ENCODE peak calls at places on chromosomes 7 and 10, in four cellular contexts. S is tibial artery, P is thoracic aorta, F is hepatocyte. H is an unnamed sample.

GRCh38 chr7:92729172-92729571 is 107.2 kb downstream of the CDK6 start:
- DNase-seq in S (no peak), F (no peak), P (no peak), H (no peak)

GRCh38 chr7:158345731-158346130 is 241.9 kb downstream of the PTPRN2 start:
- DNase-seq in F (no peak), S (no peak), P (no peak), H (no peak)

GRCh38 chr10:30748152-30748845 is 118.7 kb upstream of the LYZL2 start:
- DNase-seq in P (no peak), S (no peak), F (no peak), H (no peak)

GRCh38 chr10:22652988-22653431 is 61.4 kb downstream of the PIP4K2A start:
- DNase-seq in S (no peak), F (no peak), P (no peak), H (no peak)

GRCh38 chr7:21318916-21319270 is 109.0 kb upstream of the SP4 start:
- DNase-seq in F (no peak), S (no peak), P (no peak), H (no peak)

GRCh38 chr7:29322023-29322712 is 127.6 kb downstream of the CHN2 start:
- DNase-seq in S (no peak), F (no peak), P (no peak), H (no peak)

GRCh38 chr7:20722941-20723340 is 63.7 kb downstream of the SP8 start:
- DNase-seq in F (no peak), S (no peak), P (no peak), H (no peak)

GRCh38 chr7:45574521-45575500 is 643 bp downstream of the ADCY1 start:
- DNase-seq in P (no peak), S (no peak), F (peak; percentile 87), H (no peak)

GRCh38 chr7:6078548-6078947 is 47.4 kb downstream of the ANKRD61 start:
- DNase-seq in S (no peak), P (no peak), F (no peak), H (no peak)

GRCh38 chr10:13707156-13707881 is 120.6 kb downstream of the PRPF18 start:
- DNase-seq in S (peak; percentile 81), F (peak; percentile 77), P (peak; percentile 60), H (no peak)

GRCh38 chr7:22934023-22934422 is 79.9 kb downstream of the HYCC1 start:
- DNase-seq in P (no peak), F (no peak), S (no peak), H (no peak)

GRCh38 chr10:51321300-51321699 is 247.0 kb downstream of the PRKG1 start:
- DNase-seq in S (no peak), P (no peak), F (no peak), H (no peak)

GRCh38 chr7:171364-171904 is 20.9 kb upstream of the FAM20C start:
- DNase-seq in P (no peak), S (no peak), F (no peak), H (no peak)
- TF ChIP-seq CTCF in P (no peak), S (no peak), F (no peak), H (no peak)

GRCh38 chr10:124681091-124681490 is 63.1 kb downstream of the FAM53B start:
- DNase-seq in S (no peak), P (no peak), F (no peak), H (no peak)

GRCh38 chr10:124683816-124684215 is 60.4 kb downstream of the FAM53B start:
- DNase-seq in S (no peak), P (no peak), F (no peak), H (no peak)

GRCh38 chr10:124679401-124679800 is 64.8 kb downstream of the FAM53B start:
- DNase-seq in F (no peak), P (no peak), S (no peak), H (no peak)

GRCh38 chr10:124680675-124681074 is 63.5 kb downstream of the FAM53B start:
- DNase-seq in S (peak; percentile 86), F (no peak), P (no peak), H (no peak)

GRCh38 chr10:124681626-124682552 is 62.3 kb downstream of the FAM53B start:
- DNase-seq in S (no peak), F (no peak), P (no peak), H (no peak)
- H3K4me1 ChIP-seq in S (no peaks in the 10 kb centered on the region), F (peaks cover under 1% of the 10 kb centered on the region), P (peaks cover 48% of the 10 kb centered on the region), H (no peaks in the 10 kb centered on the region)

GRCh38 chr10:24196426-24197039 is 12.4 kb upstream of the KIAA1217 start:
- DNase-seq in F (peak; percentile 91), S (peak; percentile 72), P (peak; percentile 28), H (peak; percentile 73)
- TF ChIP-seq CTCF in F (peak; percentile 91), S (peak; percentile 67), P (peak; percentile 89), H (peak; percentile 97)

GRCh38 chr7:81154565-81154964 is 235.7 kb upstream of the SEMA3C start:
- DNase-seq in F (no peak), P (no peak), S (no peak), H (no peak)
- H3K4me1 ChIP-seq in F (peaks cover 8% of the 10 kb centered on the region), P (no peaks in the 10 kb centered on the region), S (no peaks in the 10 kb centered on the region), H (no peaks in the 10 kb centered on the region)

DNA sequence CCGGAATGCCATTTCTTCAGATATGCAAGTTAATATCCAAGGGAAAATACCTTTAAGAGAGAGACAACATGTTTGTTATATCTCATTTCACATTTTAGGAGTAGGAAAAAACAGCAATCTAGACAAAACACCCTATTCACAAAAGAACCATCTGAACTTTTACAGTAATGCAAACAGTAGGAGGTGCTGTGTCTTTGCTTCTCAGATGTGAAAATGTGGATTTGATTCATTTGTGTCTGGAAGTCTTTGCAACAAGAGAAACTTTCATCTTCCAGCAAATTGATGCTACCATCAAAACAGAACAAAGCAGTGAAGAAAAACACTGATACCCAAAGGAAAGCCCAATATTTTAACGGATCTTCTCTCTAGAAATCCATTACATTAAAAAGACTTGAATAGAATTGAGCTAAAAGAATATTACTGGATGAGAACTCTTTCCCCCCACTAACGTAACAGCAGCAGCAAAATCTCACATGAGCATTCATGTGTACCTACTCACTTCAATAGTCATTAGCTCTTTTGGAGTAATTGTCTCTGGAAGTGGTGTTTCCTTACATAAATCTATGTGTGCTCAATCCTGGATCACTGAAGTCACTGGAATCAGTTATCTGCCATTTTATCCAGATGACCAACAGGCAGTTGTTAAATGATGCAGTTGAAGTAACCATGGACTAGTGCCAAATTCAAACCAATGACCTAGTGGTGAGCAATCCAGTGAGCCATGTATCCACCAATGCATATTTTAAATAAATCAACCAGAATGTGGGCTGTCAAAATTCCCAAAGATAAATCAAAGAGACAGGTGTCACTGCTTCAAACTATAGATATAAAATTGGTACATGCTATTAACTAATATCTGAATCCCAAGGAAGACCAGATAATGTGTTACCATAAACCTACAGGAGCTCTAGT is 1.8 kb downstream of the SEMA3C start:
- DNase-seq in S (no peak), P (no peak), F (peak; percentile 28), H (no peak)
- TF ChIP-seq CTCF in S (no peak), P (no peak), F (peak; percentile 57), H (peak; percentile 48)

GRCh38 chr10:102404361-102405107 is 9.0 kb downstream of the NFKB2 start:
- DNase-seq in S (no peak), F (no peak), P (no peak), H (no peak)
- H3K4me1 ChIP-seq in S (peaks cover 12% of the 10 kb centered on the region), F (peaks cover 15% of the 10 kb centered on the region), P (peaks cover 11% of the 10 kb centered on the region), H (peaks cover 12% of the 10 kb centered on the region)

GRCh38 chr10:131549116-131549515 is 237.6 kb upstream of the TCERG1L start:
- DNase-seq in P (no peak), S (no peak), F (no peak), H (no peak)

GRCh38 chr10:131544495-131544894 is 233.0 kb upstream of the TCERG1L start:
- DNase-seq in F (no peak), S (no peak), P (no peak), H (no peak)

GRCh38 chr10:131546086-131546810 is 234.7 kb upstream of the TCERG1L start:
- DNase-seq in P (no peak), S (no peak), F (peak; percentile 39), H (no peak)

GRCh38 chr10:131547129-131547799 is 235.7 kb upstream of the TCERG1L start:
- DNase-seq in S (no peak), P (no peak), F (no peak), H (no peak)

GRCh38 chr10:131548176-131548575 is 236.7 kb upstream of the TCERG1L start:
- DNase-seq in S (no peak), P (no peak), F (no peak), H (no peak)
- TF ChIP-seq CTCF in S (no peak), P (no peak), F (no peak), H (no peak)

GRCh38 chr10:103474077-103474476 is 5.0 kb downstream of the CALHM3 start:
- DNase-seq in S (no peak), F (no peak), P (no peak), H (no peak)
- H3K4me1 ChIP-seq in S (no peaks in the 10 kb centered on the region), F (no peaks in the 10 kb centered on the region), P (no peaks in the 10 kb centered on the region), H (no peaks in the 10 kb centered on the region)

H was measured in RWPE2.